ENCODE peak calls at places on chromosomes 13 and 19, in five cellular contexts. R is adrenal gland, C is spleen, M is ovary, J is mucosa of descending colon. P is an unnamed sample.
A peak's percentile ranks its signal among the peaks of the same experiment; 100 is the strongest.

GRCh38 chr13:24512208-24513068 is at the start of gene PARP4:
- DNase-seq in R (peak; percentile 78), C (peak; percentile 96), M (peak; percentile 76), J (peak; percentile 92), P (peak; percentile 75)

GRCh38 chr13:73259061-73259908 is 200.5 kb downstream of the KLF5 start:
- DNase-seq in R (no peak), C (no peak), M (no peak), J (no peak), P (no peak)

GRCh38 chr19:6087074-6087506 is 23.2 kb downstream of the RFX2 start:
- DNase-seq in R (no peak), C (no peak), M (no peak), J (no peak), P (no peak)

GRCh38 chr13:113898391-113898790 is 34.5 kb upstream of the GAS6 start:
- DNase-seq in R (no peak), C (no peak), M (no peak), J (no peak), P (no peak)

GRCh38 chr13:77084755-77085154 is 57.8 kb upstream of the FBXL3 start:
- DNase-seq in R (no peak), C (no peak), M (no peak), J (no peak), P (no peak)

GRCh38 chr13:23858586-23858985 is 30.6 kb downstream of the MIPEP start:
- DNase-seq in R (no peak), C (no peak), M (no peak), J (no peak), P (no peak)

GRCh38 chr19:3067549-3067948 is 5.3 kb upstream of the TLE5 start:
- DNase-seq in R (no peak), C (no peak), M (no peak), J (no peak), P (no peak)

GRCh38 chr13:31018511-31018910 is 86.1 kb downstream of the TEX26 start:
- DNase-seq in R (no peak), C (no peak), M (no peak), J (no peak), P (no peak)

GRCh38 chr13:110116072-110116487 is 190.9 kb downstream of the COL4A1 start:
- DNase-seq in R (peak; percentile 73), C (peak; percentile 89), M (no peak), J (no peak), P (peak; percentile 57)

GRCh38 chr19:41912899-41913475 is 15.3 kb downstream of the ERFL start:
- DNase-seq in R (no peak), C (no peak), M (no peak), J (peak; percentile 49), P (no peak)

GRCh38 chr19:39845621-39846175 is 481 bp downstream of the FBL start:
- DNase-seq in R (no peak), C (no peak), M (no peak), J (no peak), P (no peak)

GRCh38 chr13:47415048-47415447 is 518.2 kb upstream of the HTR2A start:
- DNase-seq in R (no peak), C (no peak), M (no peak), J (no peak), P (no peak)

DNA sequence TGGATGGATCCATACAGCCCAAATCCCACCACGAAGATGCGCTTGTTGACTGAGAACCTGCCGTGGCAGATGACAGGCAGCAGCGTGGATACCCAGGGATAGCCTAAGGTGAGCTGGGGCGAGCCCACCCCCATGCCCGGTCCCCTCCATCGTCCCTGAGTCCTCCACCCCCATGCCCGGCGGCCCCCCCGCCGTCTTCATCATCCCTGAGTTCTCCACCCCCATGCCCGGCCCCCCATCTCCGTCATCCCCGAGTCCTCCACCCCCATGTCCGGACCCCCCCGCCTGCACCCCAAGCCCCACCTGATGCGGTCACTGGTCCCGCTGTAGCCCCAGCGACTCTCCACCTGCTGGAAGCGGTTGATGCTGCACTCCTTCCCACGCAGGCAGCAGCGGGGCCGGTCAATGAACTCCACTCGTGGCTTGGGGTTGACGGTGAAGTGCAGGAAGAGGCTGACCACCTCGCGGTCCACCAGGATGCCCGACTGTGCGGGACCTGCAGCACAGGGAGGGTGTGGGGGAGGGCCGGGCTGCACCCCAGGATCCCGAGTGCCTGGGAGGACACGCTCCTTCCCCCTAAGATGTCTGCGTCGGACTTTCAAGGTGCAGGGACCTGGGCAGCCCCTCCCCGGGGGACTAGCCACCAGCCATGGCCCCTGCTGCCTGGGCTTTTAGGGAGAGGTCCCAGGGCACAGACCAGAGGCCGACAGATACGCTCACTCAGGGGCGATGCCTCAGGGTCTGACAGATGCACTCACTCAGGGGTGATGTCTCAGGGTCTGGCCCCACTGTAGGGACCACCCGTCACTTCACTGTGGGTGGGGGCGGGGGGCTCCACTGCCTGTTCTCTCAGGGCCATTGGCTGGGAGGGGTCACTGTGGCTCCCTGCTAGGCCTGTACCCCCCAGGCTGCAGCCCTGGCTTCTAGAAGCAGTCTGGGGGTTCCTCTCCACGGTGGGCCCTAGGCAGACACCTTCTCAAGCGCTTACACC is 28.0 kb downstream of the BTBD2 start:
- DNase-seq in R (no peak), C (peak; percentile 71), M (peak; percentile 35), J (no peak), P (no peak)
- H3K9me3 ChIP-seq in R (no peaks in the 10 kb centered on the region), C (no peaks in the 10 kb centered on the region), M (no peaks in the 10 kb centered on the region), J (no peaks in the 10 kb centered on the region), P (no peaks in the 10 kb centered on the region)

DNA sequence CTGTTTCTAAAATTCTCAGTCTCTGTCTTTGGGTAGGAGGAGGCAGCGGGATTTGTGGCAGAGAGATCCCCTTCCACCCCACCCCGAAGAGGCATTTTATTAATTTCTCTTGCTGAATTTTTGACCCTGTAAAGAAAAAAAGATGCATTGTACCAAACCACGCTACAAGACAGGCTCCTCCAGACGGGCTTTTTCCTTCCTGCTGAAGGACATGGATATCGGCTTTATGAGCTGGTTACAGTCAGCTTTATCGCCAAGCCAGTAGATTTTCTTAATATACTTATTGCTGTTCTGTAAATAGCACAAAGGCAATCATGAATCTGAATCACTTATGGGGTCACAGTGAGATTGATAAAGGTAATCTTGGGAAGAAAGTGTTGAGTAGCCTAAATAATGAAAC is 24.5 kb downstream of the MBNL2 start:
- DNase-seq in R (no peak), C (no peak), M (no peak), J (no peak), P (no peak)
- H3K36me3 ChIP-seq in R (no peaks in the 10 kb centered on the region), C (no peaks in the 10 kb centered on the region), M (no peaks in the 10 kb centered on the region), J (no peaks in the 10 kb centered on the region), P (no peaks in the 10 kb centered on the region)

GRCh38 chr13:51594432-51594831 is 10.2 kb downstream of the WDFY2 start:
- DNase-seq in R (no peak), C (no peak), M (no peak), J (no peak), P (no peak)
- H3K9me3 ChIP-seq in R (no peaks in the 10 kb centered on the region), C (no peaks in the 10 kb centered on the region), M (no peaks in the 10 kb centered on the region), J (no peaks in the 10 kb centered on the region), P (no peaks in the 10 kb centered on the region)

GRCh38 chr19:16846901-16847300 is 17.7 kb downstream of the SIN3B start:
- DNase-seq in R (no peak), C (no peak), M (no peak), J (no peak), P (no peak)
- H3K36me3 ChIP-seq in R (no peaks in the 10 kb centered on the region), C (peaks cover 89% of the 10 kb centered on the region), M (no peaks in the 10 kb centered on the region), J (no peaks in the 10 kb centered on the region), P (peaks cover 100% of the 10 kb centered on the region)